ENCODE peak calls at places on chromosomes 6 and 20, in ten cellular contexts. U, Z, Q, L, G, C, T, A, W and N are unnamed samples.

GRCh38 chr6:109795994-109796555 is 105.0 kb downstream of the FIG4 start:
- DNase-seq in A (no peak), W (peak; percentile 52), T (no peak), L (no peak), C (no peak), U (no peak), Q (no peak), G (no peak), Z (no peak), N (peak; percentile 54)

GRCh38 chr20:4592316-4593148 is 129.2 kb upstream of the PRND start:
- DNase-seq in A (no peak), Q (peak; percentile 84), L (peak; percentile 36), T (peak; percentile 84), Z (no peak), C (peak; percentile 57), G (no peak), W (peak; percentile 39), U (peak; percentile 41), N (peak; percentile 92)

GRCh38 chr20:25276533-25277050 is 28.7 kb downstream of the PYGB start:
- DNase-seq in U (no peak), Q (peak; percentile 70), W (no peak), C (no peak), L (no peak), T (no peak), G (no peak), Z (no peak), A (no peak), N (no peak)

GRCh38 chr20:33859157-33859695 is 48.1 kb downstream of the CHMP4B start:
- DNase-seq in Z (no peak), W (peak; percentile 63), C (peak; percentile 45), A (no peak), Q (no peak), L (no peak), T (no peak), U (no peak), G (no peak), N (no peak)

GRCh38 chr6:138211048-138211581 is 7.2 kb downstream of the PBOV1 start:
- DNase-seq in A (no peak), Q (no peak), T (no peak), C (no peak), L (no peak), Z (no peak), G (no peak), W (peak; percentile 18), U (no peak), N (no peak)

GRCh38 chr6:157217198-157217893 is 106.0 kb downstream of the TMEM242 start:
- DNase-seq in G (no peak), Q (no peak), A (no peak), T (no peak), L (no peak), C (no peak), Z (no peak), U (no peak), W (no peak), N (no peak)

GRCh38 chr20:46552460-46553420 is 2.3 kb upstream of the OCSTAMP start:
- DNase-seq in T (no peak), L (no peak), A (no peak), G (no peak), Z (no peak), W (no peak), Q (no peak), U (no peak), C (no peak), N (no peak)

GRCh38 chr6:45112711-45113110 is 215.4 kb upstream of the RUNX2 start:
- DNase-seq in A (no peak), C (no peak), L (no peak), W (no peak), U (no peak), Z (no peak), Q (no peak), T (no peak), G (no peak), N (no peak)

GRCh38 chr6:72941751-72942150 is 283.5 kb downstream of the KHDC1L start:
- DNase-seq in L (peak; percentile 59), Z (no peak), G (no peak), A (no peak), Q (no peak), U (no peak), W (no peak), T (no peak), C (no peak), N (no peak)

GRCh38 chr20:45905505-45906079 is 6.4 kb downstream of the PLTP start:
- DNase-seq in C (no peak), Z (no peak), A (no peak), L (no peak), T (no peak), G (no peak), Q (no peak), W (no peak), U (no peak), N (peak; percentile 56)

GRCh38 chr20:36141310-36141709 is 13.2 kb upstream of the EPB41L1 start:
- DNase-seq in T (no peak), Z (no peak), A (no peak), U (no peak), L (no peak), W (no peak), Q (no peak), G (no peak), C (no peak), N (no peak)

GRCh38 chr6:56749632-56750151 is 107.0 kb upstream of the DST start:
- DNase-seq in L (no peak), C (peak; percentile 59), T (no peak), W (peak; percentile 81), Q (no peak), G (no peak), Z (peak; percentile 43), U (no peak), A (no peak), N (peak; percentile 62)

GRCh38 chr20:43948455-43948854 is 33.8 kb downstream of the TOX2 start:
- DNase-seq in L (no peak), W (no peak), T (peak; percentile 57), G (no peak), U (no peak), Z (no peak), C (no peak), Q (no peak), A (no peak), N (no peak)

GRCh38 chr6:81938014-81938761 is 185.7 kb upstream of the TENT5A start:
- DNase-seq in Q (no peak), W (peak; percentile 93), Z (no peak), G (peak; percentile 57), A (peak; percentile 75), T (no peak), L (no peak), U (no peak), C (peak; percentile 86), N (peak; percentile 26)

GRCh38 chr20:57600324-57601210 is 19.7 kb downstream of the ZBP1 start:
- DNase-seq in T (no peak), L (no peak), Q (no peak), W (peak; percentile 3), C (no peak), A (no peak), Z (no peak), U (no peak), G (no peak), N (no peak)

GRCh38 chr20:37442547-37442946 is 78.5 kb upstream of the NNAT start:
- DNase-seq in Z (no peak), C (no peak), U (no peak), A (no peak), W (no peak), Q (no peak), T (no peak), G (no peak), L (no peak), N (no peak)

GRCh38 chr6:16182428-16182827 is 53.5 kb downstream of the MYLIP start:
- DNase-seq in T (no peak), U (no peak), L (no peak), C (no peak), Z (no peak), W (no peak), A (no peak), Q (no peak), G (peak; percentile 70), N (no peak)

GRCh38 chr20:23050847-23051627 is 1.6 kb upstream of the THBD start:
- DNase-seq in Z (no peak), W (peak; percentile 96), A (peak; percentile 27), G (no peak), C (peak; percentile 30), T (no peak), L (no peak), Q (peak; percentile 91), U (no peak), N (peak; percentile 76)

GRCh38 chr6:96286503-96286902 is 235.1 kb upstream of the UFL1 start:
- DNase-seq in Q (no peak), W (no peak), T (no peak), L (no peak), Z (no peak), G (no peak), C (no peak), U (no peak), A (no peak), N (no peak)

GRCh38 chr6:45537539-45537938 is 159.8 kb upstream of the SUPT3H start:
- DNase-seq in C (no peak), L (no peak), W (no peak), U (no peak), Z (no peak), G (no peak), A (no peak), Q (no peak), T (no peak), N (peak; percentile 16)

GRCh38 chr6:41475737-41476357 is 70.3 kb upstream of the FOXP4 start:
- DNase-seq in W (no peak), Z (no peak), C (no peak), G (no peak), Q (no peak), L (no peak), T (no peak), U (no peak), A (no peak), N (no peak)

GRCh38 chr20:13455713-13456112 is 183.0 kb downstream of the TASP1 start:
- DNase-seq in T (no peak), G (no peak), Q (no peak), Z (no peak), L (no peak), W (peak; percentile 43), A (no peak), C (no peak), U (no peak), N (no peak)

GRCh38 chr20:34988176-34988540 is 32.5 kb downstream of the MYH7B start:
- DNase-seq in Z (no peak), L (no peak), G (no peak), T (no peak), W (peak; percentile 16), U (no peak), A (no peak), C (no peak), Q (no peak), N (no peak)

GRCh38 chr20:33791959-33792597 is 19.1 kb upstream of the CHMP4B start:
- DNase-seq in W (peak; percentile 49), L (peak; percentile 15), Q (peak; percentile 79), U (peak; percentile 33), A (no peak), C (peak; percentile 76), G (no peak), T (peak; percentile 87), Z (no peak), N (peak; percentile 74)

GRCh38 chr20:49909499-49910339 is 5.6 kb downstream of the SPATA2 start:
- DNase-seq in U (no peak), Q (no peak), L (no peak), Z (no peak), G (no peak), T (no peak), A (no peak), W (no peak), C (no peak), N (no peak)

GRCh38 chr20:41499961-41500725 is 118.0 kb downstream of the CHD6 start:
- DNase-seq in Q (no peak), T (no peak), G (no peak), C (no peak), A (no peak), Z (peak; percentile 95), W (peak; percentile 50), L (peak; percentile 71), U (no peak), N (peak; percentile 53)

GRCh38 chr20:3146732-3147341 is 12.8 kb downstream of the FASTKD5 start:
- DNase-seq in U (no peak), Q (no peak), T (no peak), Z (no peak), A (no peak), C (no peak), W (no peak), G (no peak), L (no peak), N (no peak)

GRCh38 chr20:14951105-14951504 is 613.7 kb upstream of the FLRT3 start:
- DNase-seq in Q (no peak), T (no peak), Z (no peak), W (no peak), C (no peak), L (no peak), G (no peak), U (no peak), A (no peak), N (no peak)